ENCODE peak calls at places on chromosomes 1 and 21, in five cellular contexts. One of them, this sample, is unnamed.

GRCh38 chr1:60571811-60572210 is 498.2 kb upstream of the C1orf87 start:
- DNase-seq in PC-9: no peak
- DNase-seq in bronchial epithelial cell: peak; percentile 83
- DNase-seq in GM06990: no peak
- DNase-seq in CD8-positive, alpha-beta T cell: no peak
- DNase-seq in this sample: peak; percentile 64

GRCh38 chr1:208565761-208566440 is 321.7 kb upstream of the PLXNA2 start:
- DNase-seq in PC-9: no peak
- DNase-seq in bronchial epithelial cell: no peak
- DNase-seq in GM06990: no peak
- DNase-seq in CD8-positive, alpha-beta T cell: no peak
- DNase-seq in this sample: no peak

GRCh38 chr1:28328228-28328648 is 602 bp upstream of the MED18 start:
- DNase-seq in PC-9: no peak
- DNase-seq in bronchial epithelial cell: no peak
- DNase-seq in GM06990: peak; percentile 19
- DNase-seq in CD8-positive, alpha-beta T cell: no peak
- DNase-seq in this sample: no peak

GRCh38 chr1:235503333-235504121 is 725 bp downstream of the B3GALNT2 start:
- DNase-seq in PC-9: peak; percentile 48
- DNase-seq in bronchial epithelial cell: peak; percentile 64
- DNase-seq in GM06990: peak; percentile 75
- DNase-seq in CD8-positive, alpha-beta T cell: no peak
- DNase-seq in this sample: peak; percentile 67

GRCh38 chr21:16570196-16570595 is 840.4 kb downstream of the USP25 start:
- DNase-seq in PC-9: no peak
- DNase-seq in bronchial epithelial cell: no peak
- DNase-seq in GM06990: no peak
- DNase-seq in CD8-positive, alpha-beta T cell: no peak
- DNase-seq in this sample: no peak

GRCh38 chr1:173914366-173914871 is 2.7 kb downstream of the SERPINC1 start:
- DNase-seq in PC-9: peak; percentile 23
- DNase-seq in bronchial epithelial cell: peak; percentile 33
- DNase-seq in GM06990: no peak
- DNase-seq in CD8-positive, alpha-beta T cell: no peak
- DNase-seq in this sample: peak; percentile 54

GRCh38 chr21:34693192-34693810 is 24.5 kb downstream of the CLIC6 start:
- DNase-seq in PC-9: peak; percentile 39
- DNase-seq in bronchial epithelial cell: peak; percentile 62
- DNase-seq in GM06990: peak; percentile 35
- DNase-seq in CD8-positive, alpha-beta T cell: no peak
- DNase-seq in this sample: peak; percentile 78

GRCh38 chr1:18534810-18535205 is 54.1 kb downstream of the KLHDC7A start:
- DNase-seq in PC-9: no peak
- DNase-seq in bronchial epithelial cell: no peak
- DNase-seq in GM06990: no peak
- DNase-seq in CD8-positive, alpha-beta T cell: no peak
- DNase-seq in this sample: no peak

GRCh38 chr1:2416403-2416802 is 4.0 kb upstream of the PEX10 start:
- DNase-seq in PC-9: peak; percentile 66
- DNase-seq in bronchial epithelial cell: peak; percentile 37
- DNase-seq in GM06990: no peak
- DNase-seq in CD8-positive, alpha-beta T cell: no peak
- DNase-seq in this sample: peak; percentile 65

GRCh38 chr1:21649315-21649714 is 19.8 kb downstream of the RAP1GAP start:
- DNase-seq in PC-9: no peak
- DNase-seq in bronchial epithelial cell: no peak
- DNase-seq in GM06990: no peak
- DNase-seq in CD8-positive, alpha-beta T cell: no peak
- DNase-seq in this sample: no peak

GRCh38 chr1:110672001-110672752 is 2.6 kb downstream of the KCNA3 start:
- DNase-seq in PC-9: no peak
- DNase-seq in bronchial epithelial cell: no peak
- DNase-seq in GM06990: peak; percentile 19
- DNase-seq in CD8-positive, alpha-beta T cell: peak; percentile 48
- DNase-seq in this sample: no peak

GRCh38 chr21:46159841-46160562 is 4.6 kb upstream of the FTCD start:
- DNase-seq in PC-9: no peak
- DNase-seq in bronchial epithelial cell: no peak
- DNase-seq in GM06990: peak; percentile 8
- DNase-seq in CD8-positive, alpha-beta T cell: no peak
- DNase-seq in this sample: no peak

GRCh38 chr1:160567858-160568682 is 11.2 kb downstream of the CD84 start:
- DNase-seq in PC-9: no peak
- DNase-seq in bronchial epithelial cell: no peak
- DNase-seq in GM06990: no peak
- DNase-seq in CD8-positive, alpha-beta T cell: peak; percentile 35
- DNase-seq in this sample: no peak

GRCh38 chr1:160148121-160148520 is 3.3 kb upstream of the ATP1A4 start:
- DNase-seq in PC-9: no peak
- DNase-seq in bronchial epithelial cell: no peak
- DNase-seq in GM06990: no peak
- DNase-seq in CD8-positive, alpha-beta T cell: no peak
- DNase-seq in this sample: no peak

GRCh38 chr1:33876970-33877680 is 13.2 kb downstream of the HMGB4 start:
- DNase-seq in PC-9: no peak
- DNase-seq in bronchial epithelial cell: peak; percentile 35
- DNase-seq in GM06990: no peak
- DNase-seq in CD8-positive, alpha-beta T cell: no peak
- DNase-seq in this sample: no peak

GRCh38 chr1:153805929-153806750 is 30.9 kb downstream of the SLC27A3 start:
- DNase-seq in PC-9: no peak
- DNase-seq in bronchial epithelial cell: no peak
- DNase-seq in GM06990: no peak
- DNase-seq in CD8-positive, alpha-beta T cell: no peak
- DNase-seq in this sample: no peak

GRCh38 chr1:221074325-221074724 is 195.1 kb downstream of the HLX start:
- DNase-seq in PC-9: no peak
- DNase-seq in bronchial epithelial cell: peak; percentile 7
- DNase-seq in GM06990: no peak
- DNase-seq in CD8-positive, alpha-beta T cell: no peak
- DNase-seq in this sample: peak; percentile 33

GRCh38 chr1:226603030-226603960 is 54.7 kb downstream of the STUM start:
- DNase-seq in PC-9: no peak
- DNase-seq in bronchial epithelial cell: peak; percentile 33
- DNase-seq in GM06990: no peak
- DNase-seq in CD8-positive, alpha-beta T cell: no peak
- DNase-seq in this sample: peak; percentile 41

GRCh38 chr1:213737398-213738040 is 250.3 kb upstream of the PROX1 start:
- DNase-seq in PC-9: no peak
- DNase-seq in bronchial epithelial cell: no peak
- DNase-seq in GM06990: no peak
- DNase-seq in CD8-positive, alpha-beta T cell: no peak
- DNase-seq in this sample: no peak

GRCh38 chr1:211897011-211897410 is 66.4 kb upstream of the LPGAT1 start:
- DNase-seq in PC-9: no peak
- DNase-seq in bronchial epithelial cell: no peak
- DNase-seq in GM06990: no peak
- DNase-seq in CD8-positive, alpha-beta T cell: no peak
- DNase-seq in this sample: no peak

GRCh38 chr1:172753964-172754363 is 95.1 kb downstream of the FASLG start:
- DNase-seq in PC-9: no peak
- DNase-seq in bronchial epithelial cell: no peak
- DNase-seq in GM06990: peak; percentile 18
- DNase-seq in CD8-positive, alpha-beta T cell: no peak
- DNase-seq in this sample: no peak

GRCh38 chr1:54272134-54272533 is 72.2 kb downstream of the MRPL37 start:
- DNase-seq in PC-9: no peak
- DNase-seq in bronchial epithelial cell: peak; percentile 65
- DNase-seq in GM06990: no peak
- DNase-seq in CD8-positive, alpha-beta T cell: no peak
- DNase-seq in this sample: peak; percentile 54

GRCh38 chr1:156816561-156817328 is at the start of gene SH2D2A:
- DNase-seq in PC-9: no peak
- DNase-seq in bronchial epithelial cell: peak; percentile 92
- DNase-seq in GM06990: peak; percentile 71
- DNase-seq in CD8-positive, alpha-beta T cell: peak; percentile 92
- DNase-seq in this sample: peak; percentile 87

GRCh38 chr1:11071463-11072215 is 11.8 kb upstream of the SRM start:
- DNase-seq in PC-9: no peak
- DNase-seq in bronchial epithelial cell: no peak
- DNase-seq in GM06990: no peak
- DNase-seq in CD8-positive, alpha-beta T cell: no peak
- DNase-seq in this sample: no peak

GRCh38 chr21:29939859-29940245 is at the start of gene GRIK1:
- DNase-seq in PC-9: no peak
- DNase-seq in bronchial epithelial cell: peak; percentile 1
- DNase-seq in GM06990: no peak
- DNase-seq in CD8-positive, alpha-beta T cell: no peak
- DNase-seq in this sample: peak; percentile 15

GRCh38 chr21:34307991-34308532 is 55.7 kb upstream of the KCNE2 start:
- DNase-seq in PC-9: no peak
- DNase-seq in bronchial epithelial cell: peak; percentile 39
- DNase-seq in GM06990: no peak
- DNase-seq in CD8-positive, alpha-beta T cell: no peak
- DNase-seq in this sample: peak; percentile 76

GRCh38 chr1:161986328-161986727 is 37.3 kb downstream of the OLFML2B start:
- DNase-seq in PC-9: no peak
- DNase-seq in bronchial epithelial cell: no peak
- DNase-seq in GM06990: no peak
- DNase-seq in CD8-positive, alpha-beta T cell: no peak
- DNase-seq in this sample: no peak

GRCh38 chr1:236685917-236686814 is at the start of gene ACTN2:
- DNase-seq in PC-9: no peak
- DNase-seq in bronchial epithelial cell: no peak
- DNase-seq in GM06990: peak; percentile 38
- DNase-seq in CD8-positive, alpha-beta T cell: peak; percentile 8
- DNase-seq in this sample: peak; percentile 20

GRCh38 chr1:1899266-1899966 is 8.5 kb upstream of the GNB1 start:
- DNase-seq in PC-9: no peak
- DNase-seq in bronchial epithelial cell: no peak
- DNase-seq in GM06990: no peak
- DNase-seq in CD8-positive, alpha-beta T cell: no peak
- DNase-seq in this sample: no peak

GRCh38 chr1:22869325-22869724 is 103.3 kb downstream of the LACTBL1 start:
- DNase-seq in PC-9: no peak
- DNase-seq in bronchial epithelial cell: no peak
- DNase-seq in GM06990: no peak
- DNase-seq in CD8-positive, alpha-beta T cell: no peak
- DNase-seq in this sample: no peak

GRCh38 chr21:34968414-34969333 is 80.4 kb downstream of the RUNX1 start:
- DNase-seq in PC-9: no peak
- DNase-seq in bronchial epithelial cell: no peak
- DNase-seq in GM06990: no peak
- DNase-seq in CD8-positive, alpha-beta T cell: no peak
- DNase-seq in this sample: no peak

GRCh38 chr1:41495171-41495948 is 10.9 kb upstream of the EDN2 start:
- DNase-seq in PC-9: peak; percentile 64
- DNase-seq in bronchial epithelial cell: no peak
- DNase-seq in GM06990: no peak
- DNase-seq in CD8-positive, alpha-beta T cell: no peak
- DNase-seq in this sample: peak; percentile 54

GRCh38 chr1:66360285-66360724 is 173.6 kb upstream of the SGIP1 start:
- DNase-seq in PC-9: no peak
- DNase-seq in bronchial epithelial cell: no peak
- DNase-seq in GM06990: no peak
- DNase-seq in CD8-positive, alpha-beta T cell: no peak
- DNase-seq in this sample: no peak
- TF ChIP-seq CTCF in PC-9: no peak
- TF ChIP-seq CTCF in bronchial epithelial cell: no peak
- TF ChIP-seq CTCF in GM06990: peak; percentile 25
- TF ChIP-seq CTCF in CD8-positive, alpha-beta T cell: peak; percentile 21
- TF ChIP-seq CTCF in this sample: no peak

GRCh38 chr1:231919900-231920299 is 293.3 kb downstream of the DISC1 start:
- DNase-seq in PC-9: no peak
- DNase-seq in bronchial epithelial cell: no peak
- DNase-seq in GM06990: no peak
- DNase-seq in CD8-positive, alpha-beta T cell: no peak
- DNase-seq in this sample: no peak
- H3K4me3 ChIP-seq in PC-9: no peak overlapping the region
- H3K4me3 ChIP-seq in bronchial epithelial cell: no peak overlapping the region
- H3K4me3 ChIP-seq in GM06990: no peak overlapping the region
- H3K4me3 ChIP-seq in CD8-positive, alpha-beta T cell: peak overlapping the region; percentile 11
- H3K4me3 ChIP-seq in this sample: no peak overlapping the region

GRCh38 chr1:57422271-57423134 is 1.4 kb downstream of the DAB1 start:
- DNase-seq in PC-9: no peak
- DNase-seq in bronchial epithelial cell: no peak
- DNase-seq in GM06990: peak; percentile 3
- DNase-seq in CD8-positive, alpha-beta T cell: no peak
- DNase-seq in this sample: peak; percentile 21
- TF ChIP-seq CTCF in PC-9: no peak
- TF ChIP-seq CTCF in bronchial epithelial cell: no peak
- TF ChIP-seq CTCF in GM06990: no peak
- TF ChIP-seq CTCF in CD8-positive, alpha-beta T cell: no peak
- TF ChIP-seq CTCF in this sample: no peak

DNA sequence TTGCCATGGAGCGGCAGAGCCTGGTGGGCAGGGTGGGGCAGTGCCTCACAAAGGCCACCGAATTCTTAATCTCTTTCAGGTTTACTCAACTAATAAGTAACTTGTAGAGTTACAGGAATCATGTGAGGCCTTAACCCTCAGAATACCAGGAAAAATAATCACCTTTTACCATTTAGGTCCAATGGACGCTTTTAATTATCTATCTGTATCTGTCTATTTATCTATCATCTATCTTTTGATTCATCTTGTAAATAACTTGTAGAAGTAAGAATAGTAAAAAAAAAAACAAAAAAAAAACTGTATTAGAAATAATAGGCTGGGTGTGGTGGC is 11.8 kb upstream of the S100A11 start:
- DNase-seq in PC-9: no peak
- DNase-seq in bronchial epithelial cell: no peak
- DNase-seq in GM06990: no peak
- DNase-seq in CD8-positive, alpha-beta T cell: no peak
- DNase-seq in this sample: no peak
- H3K4me3 ChIP-seq in PC-9: peak overlapping the region; percentile 16
- H3K4me3 ChIP-seq in bronchial epithelial cell: no peak overlapping the region
- H3K4me3 ChIP-seq in GM06990: no peak overlapping the region
- H3K4me3 ChIP-seq in CD8-positive, alpha-beta T cell: peak overlapping the region; percentile 15
- H3K4me3 ChIP-seq in this sample: peak overlapping the region; percentile 36

GRCh38 chr1:151611832-151612505 is at the start of gene SNX27:
- DNase-seq in PC-9: peak; percentile 78
- DNase-seq in bronchial epithelial cell: peak; percentile 83
- DNase-seq in GM06990: peak; percentile 89
- DNase-seq in CD8-positive, alpha-beta T cell: peak; percentile 74
- DNase-seq in this sample: peak; percentile 92
- TF ChIP-seq CTCF in PC-9: no peak
- TF ChIP-seq CTCF in bronchial epithelial cell: no peak
- TF ChIP-seq CTCF in GM06990: no peak
- TF ChIP-seq CTCF in CD8-positive, alpha-beta T cell: no peak
- TF ChIP-seq CTCF in this sample: no peak

GRCh38 chr1:117396074-117396473 is 28.8 kb downstream of the MAN1A2 start:
- DNase-seq in PC-9: no peak
- DNase-seq in bronchial epithelial cell: no peak
- DNase-seq in GM06990: no peak
- DNase-seq in CD8-positive, alpha-beta T cell: no peak
- DNase-seq in this sample: peak; percentile 7
- H3K4me3 ChIP-seq in PC-9: no peak overlapping the region
- H3K4me3 ChIP-seq in bronchial epithelial cell: no peak overlapping the region
- H3K4me3 ChIP-seq in GM06990: no peak overlapping the region
- H3K4me3 ChIP-seq in CD8-positive, alpha-beta T cell: no peak overlapping the region
- H3K4me3 ChIP-seq in this sample: no peak overlapping the region

DNA sequence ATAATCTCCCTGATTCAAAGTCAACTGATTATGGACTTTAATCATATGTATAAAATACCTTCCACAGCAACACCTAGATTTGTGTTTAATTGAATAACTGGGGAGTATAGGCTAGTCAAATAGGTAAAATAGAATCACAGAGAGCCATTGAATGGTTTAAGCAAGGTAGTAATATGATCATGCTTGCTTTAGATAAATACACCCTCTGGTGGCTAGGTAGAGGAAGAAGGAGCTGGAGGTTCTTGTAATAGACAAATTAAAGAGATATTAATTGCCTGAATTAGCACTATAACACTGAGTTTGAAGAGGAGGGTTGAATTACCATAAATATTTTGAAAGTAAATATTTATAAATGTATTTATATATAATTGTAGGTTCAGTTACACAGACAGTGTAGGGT is 40.3 kb downstream of the DIRAS3 start:
- DNase-seq in PC-9: no peak
- DNase-seq in bronchial epithelial cell: peak; percentile 51
- DNase-seq in GM06990: no peak
- DNase-seq in CD8-positive, alpha-beta T cell: no peak
- DNase-seq in this sample: peak; percentile 44
- TF ChIP-seq CTCF in PC-9: peak; percentile 60
- TF ChIP-seq CTCF in bronchial epithelial cell: peak; percentile 25
- TF ChIP-seq CTCF in GM06990: no peak
- TF ChIP-seq CTCF in CD8-positive, alpha-beta T cell: no peak
- TF ChIP-seq CTCF in this sample: peak; percentile 53